ENCODE peak calls at places on chromosomes 2 and 18, in four cellular contexts. Z is fibroblast of pulmonary artery, X is A549, B is AG04450. R is an unnamed sample.

GRCh38 chr2:196168181-196168580 is 3.2 kb downstream of the STK17B start:
- DNase-seq in Z (peak), X (peak), B (no peak), R (no peak)

GRCh38 chr2:128196026-128196822 is 105.2 kb downstream of the UGGT1 start:
- DNase-seq in Z (peak), X (no peak), B (peak), R (no peak)

GRCh38 chr2:54673501-54673998 is 49.9 kb upstream of the EML6 start:
- DNase-seq in Z (peak), X (no peak), B (no peak), R (no peak)

GRCh38 chr2:196101325-196101981 is 32.8 kb upstream of the DNAH7 start:
- DNase-seq in Z (peak), X (no peak), B (no peak), R (peak)

GRCh38 chr2:17470855-17471641 is 47.2 kb downstream of the RAD51AP2 start:
- DNase-seq in Z (peak), X (peak), B (peak), R (peak)

GRCh38 chr2:98463988-98464771 is 19.5 kb downstream of the INPP4A start:
- DNase-seq in Z (no peak), X (no peak), B (no peak), R (no peak)

GRCh38 chr2:41966920-41967319 is 80.9 kb upstream of the PKDCC start:
- DNase-seq in Z (no peak), X (peak), B (no peak), R (no peak)

GRCh38 chr2:230416061-230416721 is at the start of gene SP100:
- DNase-seq in Z (peak), X (peak), B (peak), R (peak)

GRCh38 chr2:64978514-64979268 is 10.5 kb upstream of the SLC1A4 start:
- DNase-seq in Z (peak), X (peak), B (no peak), R (no peak)

GRCh38 chr2:117745537-117745936 is 69.0 kb upstream of the DDX18 start:
- DNase-seq in Z (no peak), X (no peak), B (no peak), R (no peak)

GRCh38 chr2:167550448-167550847 is 662.2 kb downstream of the XIRP2 start:
- DNase-seq in Z (peak), X (peak), B (no peak), R (peak)

GRCh38 chr2:80242355-80242910 is 62.1 kb downstream of the LRRTM1 start:
- DNase-seq in Z (no peak), X (no peak), B (no peak), R (no peak)

GRCh38 chr18:41881285-41881684 is 73.7 kb upstream of the PIK3C3 start:
- DNase-seq in Z (peak), X (no peak), B (peak), R (no peak)

GRCh38 chr2:176079851-176080539 is 3.8 kb downstream of the EVX2 start:
- DNase-seq in Z (peak), X (peak), B (no peak), R (no peak)

GRCh38 chr2:205783872-205784510 is 101.7 kb downstream of the NRP2 start:
- DNase-seq in Z (no peak), X (no peak), B (no peak), R (no peak)

GRCh38 chr2:229726643-229727042 is 12.3 kb upstream of the DNER start:
- DNase-seq in Z (no peak), X (no peak), B (no peak), R (no peak)

GRCh38 chr2:11541693-11542274 is 7.9 kb downstream of the GREB1 start:
- DNase-seq in Z (no peak), X (no peak), B (no peak), R (no peak)

GRCh38 chr2:191566347-191566746 is 111.6 kb upstream of the NABP1 start:
- DNase-seq in Z (peak), X (peak), B (peak), R (peak)

GRCh38 chr2:180412224-180412623 is 405.1 kb upstream of the CWC22 start:
- DNase-seq in Z (no peak), X (no peak), B (no peak), R (no peak)

GRCh38 chr2:200484934-200485333 is 24.9 kb downstream of the KCTD18 start:
- DNase-seq in Z (no peak), X (no peak), B (no peak), R (no peak)

GRCh38 chr2:125652260-125652659 is 1003.7 kb upstream of the GYPC start:
- DNase-seq in Z (no peak), X (no peak), B (no peak), R (no peak)

GRCh38 chr2:31457651-31458050 is 43.1 kb upstream of the XDH start:
- DNase-seq in Z (no peak), X (no peak), B (no peak), R (no peak)

GRCh38 chr2:75022516-75022915 is 64.1 kb downstream of the POLE4 start:
- DNase-seq in Z (peak), X (no peak), B (no peak), R (peak)

GRCh38 chr18:6004119-6004518 is 108.8 kb upstream of the TMEM200C start:
- DNase-seq in Z (no peak), X (no peak), B (no peak), R (no peak)

GRCh38 chr2:121596221-121597080 is 52.8 kb downstream of the CLASP1 start:
- DNase-seq in Z (peak), X (peak), B (peak), R (no peak)

GRCh38 chr2:239297142-239298125 is 103.4 kb downstream of the HDAC4 start:
- DNase-seq in Z (no peak), X (no peak), B (no peak), R (no peak)

GRCh38 chr2:181474227-181474626 is 17.0 kb downstream of the ITGA4 start:
- DNase-seq in Z (no peak), X (no peak), B (no peak), R (no peak)

GRCh38 chr18:7760967-7761946 is 194.1 kb downstream of the PTPRM start:
- DNase-seq in Z (peak), X (peak), B (no peak), R (peak)

GRCh38 chr18:57397440-57397839 is 37.7 kb upstream of the ONECUT2 start:
- DNase-seq in Z (no peak), X (peak), B (no peak), R (no peak)

GRCh38 chr2:141618457-141618856 is 512.4 kb downstream of the LRP1B start:
- DNase-seq in Z (no peak), X (no peak), B (no peak), R (no peak)

GRCh38 chr2:36357506-36358316 is 2.1 kb downstream of the CRIM1 start:
- DNase-seq in Z (peak), X (peak), B (peak), R (peak)

DNA sequence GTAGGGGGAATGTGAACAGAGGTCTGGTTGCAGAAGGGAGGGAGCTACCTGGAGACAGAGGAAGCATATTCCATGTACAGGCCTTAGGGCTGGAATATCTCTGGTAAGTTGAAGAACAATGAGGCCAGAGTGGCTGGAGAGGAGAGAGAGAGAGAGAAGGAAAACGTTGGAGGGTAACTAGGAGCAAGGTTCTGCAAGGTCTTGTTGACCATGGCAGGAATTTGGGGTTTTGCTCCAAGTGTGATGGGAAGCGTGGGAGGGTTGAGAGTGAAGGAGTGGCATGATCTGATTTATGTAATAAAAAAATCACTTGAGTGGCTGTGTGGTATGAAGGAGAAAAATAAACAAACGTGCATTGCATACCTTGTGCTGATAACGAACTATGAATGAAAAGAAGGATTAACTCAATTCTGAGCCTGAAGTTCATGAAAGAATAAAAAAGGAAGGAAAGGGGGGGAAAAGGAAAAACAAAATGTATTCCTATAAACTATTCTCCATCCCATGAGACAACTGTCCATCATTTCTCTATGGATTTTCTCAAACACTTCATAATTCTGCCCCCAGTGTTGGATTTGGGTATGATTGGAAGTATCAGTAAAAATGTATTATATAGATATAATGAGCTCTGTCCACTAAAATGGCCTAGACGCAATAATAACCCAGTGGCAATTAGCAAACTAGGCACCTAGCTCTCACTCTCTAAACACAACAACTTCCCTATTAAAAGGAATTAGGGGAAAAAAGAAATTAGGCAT is 59.7 kb upstream of the PMAIP1 start:
- DNase-seq in Z (no peak), X (no peak), B (no peak), R (no peak)
- TF ChIP-seq CTCF in Z (peak), X (no peak), B (peak), R (no peak)

GRCh38 chr2:86700705-86701104 is 19.4 kb upstream of the RMND5A start:
- DNase-seq in Z (no peak), X (no peak), B (no peak), R (no peak)
- H3K4me3 ChIP-seq in Z (no peak), X (no peak), B (no peak), R (no peak)

GRCh38 chr2:208356846-208357574 is 49.6 kb upstream of the PTH2R start:
- DNase-seq in Z (no peak), X (no peak), B (no peak), R (no peak)
- TF ChIP-seq CTCF in Z (no peak), X (no peak), B (no peak), R (no peak)

DNA sequence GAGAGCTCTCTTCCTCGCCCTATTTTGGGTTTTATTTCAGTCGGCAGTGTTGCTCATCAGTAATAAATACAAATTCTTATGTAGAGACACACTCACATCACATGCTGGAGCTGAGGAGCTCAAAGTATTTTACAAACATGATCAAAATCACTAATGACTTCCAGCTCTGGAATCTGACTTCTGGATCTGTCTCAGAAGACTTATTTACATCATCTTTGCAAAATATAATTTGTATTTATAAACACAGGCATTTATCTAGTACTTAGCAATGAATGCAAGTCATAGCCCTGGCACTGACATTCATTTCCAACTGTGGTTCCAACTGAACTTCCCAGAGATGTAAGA is 327.1 kb downstream of the NCKAP5 start:
- DNase-seq in Z (no peak), X (no peak), B (peak), R (no peak)
- H3K4me3 ChIP-seq in Z (no peak), X (no peak), B (peak), R (no peak)

GRCh38 chr18:9930299-9930884 is 16.6 kb downstream of the VAPA start:
- DNase-seq in Z (no peak), X (no peak), B (no peak), R (no peak)
- TF ChIP-seq CTCF in Z (no peak), X (no peak), B (no peak), R (no peak)

GRCh38 chr2:60840880-60841279 is 40.5 kb upstream of the REL start:
- DNase-seq in Z (no peak), X (no peak), B (no peak), R (no peak)

GRCh38 chr2:60838481-60838880 is 42.9 kb upstream of the REL start:
- DNase-seq in Z (peak), X (no peak), B (no peak), R (no peak)

GRCh38 chr2:60839126-60839813 is 42.1 kb upstream of the REL start:
- DNase-seq in Z (no peak), X (no peak), B (no peak), R (no peak)

GRCh38 chr2:60844105-60844504 is 37.3 kb upstream of the REL start:
- DNase-seq in Z (no peak), X (no peak), B (no peak), R (no peak)

GRCh38 chr2:60843006-60843405 is 38.4 kb upstream of the REL start:
- DNase-seq in Z (no peak), X (no peak), B (no peak), R (no peak)
- H3K4me3 ChIP-seq in Z (no peak), X (no peak), B (no peak), R (no peak)

GRCh38 chr18:66724664-66725356 is 120.9 kb upstream of the CDH19 start:
- DNase-seq in Z (peak), X (no peak), B (no peak), R (no peak)
- TF ChIP-seq CTCF in Z (no peak), X (no peak), B (no peak), R (no peak)

DNA sequence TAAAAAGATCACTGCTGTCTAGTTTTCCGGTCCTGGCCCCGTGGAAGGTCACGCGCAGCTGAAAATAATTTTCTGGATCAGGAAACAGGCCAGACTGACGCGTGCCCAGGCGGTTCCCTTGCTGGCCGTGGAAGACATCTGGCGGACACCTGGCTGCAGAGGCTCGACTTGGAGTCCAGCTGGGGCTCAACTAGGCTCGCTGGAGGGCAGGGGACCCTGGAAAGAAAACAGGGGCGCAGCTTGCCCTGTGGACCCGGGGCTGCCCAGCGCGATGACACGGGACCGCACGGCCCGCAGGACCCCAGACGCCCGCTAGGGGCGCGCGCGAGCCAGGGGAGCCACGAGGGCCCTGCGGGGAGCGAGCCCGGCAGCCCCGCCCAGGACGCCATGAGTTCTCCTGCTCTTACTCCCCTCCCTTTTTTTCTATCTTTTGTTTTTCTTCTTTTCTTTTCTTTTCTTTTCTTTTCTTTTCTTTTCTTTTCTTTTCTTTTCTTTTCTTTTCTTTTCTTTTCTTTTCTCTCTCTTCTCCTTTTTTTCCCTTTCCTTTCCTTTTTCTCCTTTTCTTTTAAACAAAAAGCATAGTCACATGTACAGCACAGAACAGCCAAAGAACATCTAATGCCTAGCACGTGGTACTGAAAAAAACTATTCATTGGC is 43.2 kb upstream of the UBE2F start:
- DNase-seq in Z (peak), X (peak), B (peak), R (no peak)
- H3K4me3 ChIP-seq in Z (peak), X (peak), B (no peak), R (no peak)

R was measured in astrocyte of the cerebellum.